ENCODE peak calls at places on chromosomes 2 and 18, in six cellular contexts. W, I, L, S, D and T are unnamed samples.
A peak's percentile ranks its signal among the peaks of the same experiment; 100 is the strongest.

GRCh38 chr2:10132596-10132995 is 10.1 kb downstream of the RRM2 start:
- DNase-seq in W (no peak), I (no peak), L (no peak), S (no peak), D (no peak), T (no peak)

GRCh38 chr2:229488232-229488631 is 217.1 kb upstream of the PID1 start:
- DNase-seq in W (no peak), I (no peak), L (no peak), S (no peak), D (no peak), T (no peak)

GRCh38 chr2:43178602-43179542 is 47.5 kb downstream of the ZFP36L2 start:
- DNase-seq in W (peak; percentile 91), I (peak; percentile 51), L (peak; percentile 92), S (peak; percentile 69), D (no peak), T (peak; percentile 55)

GRCh38 chr2:150142561-150142960 is 344.9 kb downstream of the RND3 start:
- DNase-seq in W (no peak), I (no peak), L (peak; percentile 77), S (peak; percentile 84), D (no peak), T (no peak)

GRCh38 chr2:66789741-66790140 is 354.8 kb downstream of the MEIS1 start:
- DNase-seq in W (no peak), I (no peak), L (no peak), S (peak; percentile 15), D (no peak), T (no peak)

GRCh38 chr2:159399716-159400525 is 113.4 kb upstream of the WDSUB1 start:
- DNase-seq in W (no peak), I (peak; percentile 77), L (peak; percentile 11), S (no peak), D (no peak), T (no peak)

GRCh38 chr2:85269959-85270358 is 57.8 kb downstream of the TGOLN2 start:
- DNase-seq in W (no peak), I (no peak), L (peak; percentile 87), S (peak; percentile 22), D (no peak), T (peak; percentile 31)

GRCh38 chr2:106631281-106631680 is 144.1 kb downstream of the CD8B2 start:
- DNase-seq in W (no peak), I (no peak), L (no peak), S (no peak), D (no peak), T (no peak)

GRCh38 chr18:41655074-41655473 is 300.0 kb upstream of the PIK3C3 start:
- DNase-seq in W (no peak), I (no peak), L (peak; percentile 49), S (no peak), D (no peak), T (no peak)

GRCh38 chr2:234940527-234940926 is 11.3 kb upstream of the SH3BP4 start:
- DNase-seq in W (no peak), I (no peak), L (no peak), S (no peak), D (no peak), T (no peak)

GRCh38 chr2:236396818-236397350 is 132.7 kb upstream of the ASB18 start:
- DNase-seq in W (no peak), I (no peak), L (no peak), S (no peak), D (no peak), T (no peak)

GRCh38 chr2:75226099-75226498 is 26.8 kb upstream of the TACR1 start:
- DNase-seq in W (no peak), I (no peak), L (no peak), S (no peak), D (no peak), T (no peak)

GRCh38 chr2:138633049-138633448 is 131.5 kb downstream of the SPOPL start:
- DNase-seq in W (no peak), I (no peak), L (no peak), S (no peak), D (no peak), T (no peak)

GRCh38 chr18:43744960-43745740 is 467.9 kb upstream of the SYT4 start:
- DNase-seq in W (no peak), I (no peak), L (no peak), S (no peak), D (no peak), T (no peak)

GRCh38 chr2:201021914-201022313 is 49.6 kb downstream of the HYCC2 start:
- DNase-seq in W (no peak), I (no peak), L (no peak), S (no peak), D (no peak), T (no peak)

GRCh38 chr2:215529271-215529670 is 93.4 kb upstream of the FN1 start:
- DNase-seq in W (no peak), I (no peak), L (peak; percentile 90), S (peak; percentile 84), D (no peak), T (no peak)

GRCh38 chr18:2847341-2848144 is 737 bp downstream of the EMILIN2 start:
- DNase-seq in W (no peak), I (no peak), L (peak; percentile 35), S (no peak), D (peak; percentile 69), T (peak; percentile 26)

GRCh38 chr2:240619506-240620148 is 5.7 kb upstream of the GPR35 start:
- DNase-seq in W (no peak), I (no peak), L (no peak), S (no peak), D (no peak), T (no peak)

GRCh38 chr2:181190711-181191110 is 210.3 kb downstream of the UBE2E3 start:
- DNase-seq in W (no peak), I (no peak), L (peak; percentile 29), S (peak; percentile 2), D (no peak), T (no peak)

GRCh38 chr2:237931205-237931721 is 35.6 kb upstream of the UBE2F start:
- DNase-seq in W (no peak), I (peak; percentile 62), L (no peak), S (peak; percentile 45), D (no peak), T (no peak)

GRCh38 chr2:45748239-45748638 is 96.8 kb downstream of the PRKCE start:
- DNase-seq in W (no peak), I (peak; percentile 95), L (peak; percentile 40), S (peak; percentile 13), D (no peak), T (no peak)

GRCh38 chr2:133569416-133569815 is 1.2 kb upstream of the NCKAP5 start:
- DNase-seq in W (no peak), I (no peak), L (no peak), S (no peak), D (no peak), T (no peak)

GRCh38 chr2:215379948-215380347 is 55.9 kb downstream of the FN1 start:
- DNase-seq in W (no peak), I (no peak), L (no peak), S (no peak), D (no peak), T (no peak)

GRCh38 chr2:66814916-66815315 is 380.0 kb downstream of the MEIS1 start:
- DNase-seq in W (no peak), I (no peak), L (no peak), S (no peak), D (no peak), T (no peak)

GRCh38 chr2:230713331-230714121 is 884 bp downstream of the CAB39 start:
- DNase-seq in W (peak; percentile 37), I (no peak), L (no peak), S (peak; percentile 27), D (peak; percentile 42), T (peak; percentile 59)

GRCh38 chr2:100906131-100906530 is 86.2 kb downstream of the NPAS2 start:
- DNase-seq in W (no peak), I (no peak), L (no peak), S (no peak), D (no peak), T (no peak)

GRCh38 chr2:162106146-162106551 is 32.1 kb upstream of the DPP4 start:
- DNase-seq in W (no peak), I (no peak), L (peak; percentile 60), S (peak; percentile 72), D (no peak), T (no peak)

GRCh38 chr2:199627417-199627816 is 169.7 kb upstream of the SATB2 start:
- DNase-seq in W (no peak), I (no peak), L (no peak), S (no peak), D (no peak), T (no peak)

GRCh38 chr18:26322892-26323653 is 96.8 kb downstream of the TAF4B start:
- DNase-seq in W (no peak), I (no peak), L (peak; percentile 64), S (peak; percentile 49), D (no peak), T (no peak)

GRCh38 chr2:27621524-27621923 is 7.3 kb downstream of the CCDC121 start:
- DNase-seq in W (no peak), I (no peak), L (no peak), S (no peak), D (no peak), T (no peak)
- TF ChIP-seq CTCF in W (no peak), I (no peak), L (no peak), S (no peak), D (no peak), T (no peak)

DNA sequence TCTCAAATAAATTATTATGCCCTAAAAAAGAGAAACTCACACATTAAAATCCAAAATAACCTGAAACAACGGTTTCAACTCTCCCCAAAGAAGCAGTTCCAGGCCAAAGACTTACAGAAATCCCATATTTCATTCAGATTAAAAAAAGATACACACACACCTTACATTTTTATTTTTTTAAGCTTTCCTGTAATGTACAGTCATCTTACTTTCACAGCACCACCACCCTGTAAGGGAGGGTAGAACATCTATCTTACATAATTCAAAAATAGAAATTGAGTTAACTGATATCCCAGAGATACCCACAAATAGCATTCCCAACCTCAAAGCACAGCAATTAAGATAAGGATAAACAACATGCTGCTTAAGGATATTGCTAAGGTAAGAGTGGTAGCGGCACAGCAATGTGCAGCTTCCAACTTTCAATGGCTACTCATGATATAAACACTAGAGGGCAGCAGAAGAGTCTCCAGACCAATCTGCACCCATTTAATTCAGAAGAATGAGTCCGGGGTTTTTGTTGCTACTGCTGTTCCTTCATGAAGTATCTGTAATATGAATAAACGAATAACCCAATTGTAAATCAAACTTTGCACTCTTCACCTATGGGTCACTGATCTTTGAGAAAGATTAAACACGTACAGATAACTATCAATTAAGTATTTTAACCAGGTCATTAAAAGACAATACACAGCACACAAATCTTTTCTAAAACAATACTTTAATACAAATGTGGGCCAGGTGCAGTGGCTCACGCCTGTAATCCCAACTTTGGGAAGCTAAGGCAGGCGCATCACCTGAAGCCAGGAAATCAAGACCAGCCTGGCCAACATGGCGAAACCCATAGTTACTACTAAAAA is 11.3 kb downstream of the GFPT1 start:
- DNase-seq in W (no peak), I (no peak), L (peak; percentile 61), S (no peak), D (peak; percentile 28), T (peak; percentile 28)
- TF ChIP-seq CTCF in W (peak; percentile 65), I (peak; percentile 47), L (peak; percentile 72), S (peak; percentile 53), D (peak; percentile 62), T (peak; percentile 75)

GRCh38 chr2:8628870-8629209 is 53.0 kb upstream of the ID2 start:
- DNase-seq in W (no peak), I (no peak), L (no peak), S (no peak), D (no peak), T (no peak)
- TF ChIP-seq CTCF in W (no peak), I (no peak), L (no peak), S (no peak), D (no peak), T (no peak)

GRCh38 chr18:54003195-54003594 is 221.3 kb downstream of the MBD2 start:
- DNase-seq in W (no peak), I (no peak), L (no peak), S (no peak), D (no peak), T (no peak)

GRCh38 chr18:54004828-54005227 is 219.6 kb downstream of the MBD2 start:
- DNase-seq in W (no peak), I (no peak), L (peak; percentile 39), S (no peak), D (no peak), T (no peak)
- TF ChIP-seq CTCF in W (no peak), I (no peak), L (no peak), S (no peak), D (no peak), T (no peak)